ENCODE peak calls at places on chromosomes 1 and 21, in seven cellular contexts. One of them, this sample, is unnamed.

GRCh38 chr1:228999776-229000175 is 264.5 kb downstream of the RHOU start:
- DNase-seq in astrocyte of the spinal cord: no peak
- DNase-seq in HFF-Myc: no peak
- DNase-seq in psoas muscle: no peak
- DNase-seq in GM10248: no peak
- DNase-seq in cardiac fibroblast: no peak
- DNase-seq in dorsolateral prefrontal cortex: no peak
- DNase-seq in this sample: no peak

GRCh38 chr1:57195436-57195941 is 228.4 kb downstream of the DAB1 start:
- DNase-seq in astrocyte of the spinal cord: no peak
- DNase-seq in GM10248: no peak
- DNase-seq in psoas muscle: no peak
- DNase-seq in dorsolateral prefrontal cortex: no peak
- DNase-seq in HFF-Myc: no peak
- DNase-seq in cardiac fibroblast: no peak
- DNase-seq in this sample: no peak

GRCh38 chr21:42308161-42308913 is 6.9 kb downstream of the TFF3 start:
- DNase-seq in GM10248: no peak
- DNase-seq in dorsolateral prefrontal cortex: no peak
- DNase-seq in cardiac fibroblast: no peak
- DNase-seq in psoas muscle: no peak
- DNase-seq in astrocyte of the spinal cord: no peak
- DNase-seq in HFF-Myc: no peak
- DNase-seq in this sample: no peak

GRCh38 chr1:44217809-44218410 is 4.6 kb downstream of the DMAP1 start:
- DNase-seq in psoas muscle: peak
- DNase-seq in HFF-Myc: peak
- DNase-seq in astrocyte of the spinal cord: peak
- DNase-seq in GM10248: peak
- DNase-seq in dorsolateral prefrontal cortex: peak
- DNase-seq in cardiac fibroblast: peak
- DNase-seq in this sample: peak

GRCh38 chr1:157198619-157199420 is 60.6 kb upstream of the ETV3 start:
- DNase-seq in astrocyte of the spinal cord: no peak
- DNase-seq in psoas muscle: no peak
- DNase-seq in cardiac fibroblast: no peak
- DNase-seq in GM10248: no peak
- DNase-seq in HFF-Myc: no peak
- DNase-seq in dorsolateral prefrontal cortex: no peak
- DNase-seq in this sample: no peak

GRCh38 chr1:92995420-92996130 is 34.3 kb upstream of the DIPK1A start:
- DNase-seq in psoas muscle: no peak
- DNase-seq in cardiac fibroblast: no peak
- DNase-seq in GM10248: no peak
- DNase-seq in dorsolateral prefrontal cortex: no peak
- DNase-seq in HFF-Myc: no peak
- DNase-seq in astrocyte of the spinal cord: no peak
- DNase-seq in this sample: peak

GRCh38 chr1:151970641-151971040 is 23.0 kb downstream of the S100A10 start:
- DNase-seq in astrocyte of the spinal cord: no peak
- DNase-seq in GM10248: no peak
- DNase-seq in HFF-Myc: no peak
- DNase-seq in psoas muscle: no peak
- DNase-seq in cardiac fibroblast: peak
- DNase-seq in dorsolateral prefrontal cortex: no peak
- DNase-seq in this sample: no peak

GRCh38 chr1:38115251-38115650 is 68.7 kb upstream of the POU3F1 start:
- DNase-seq in dorsolateral prefrontal cortex: no peak
- DNase-seq in astrocyte of the spinal cord: no peak
- DNase-seq in HFF-Myc: no peak
- DNase-seq in cardiac fibroblast: no peak
- DNase-seq in GM10248: no peak
- DNase-seq in psoas muscle: no peak
- DNase-seq in this sample: no peak

GRCh38 chr1:178869114-178869697 is 1.7 kb downstream of the ANGPTL1 start:
- DNase-seq in psoas muscle: no peak
- DNase-seq in cardiac fibroblast: peak
- DNase-seq in dorsolateral prefrontal cortex: no peak
- DNase-seq in GM10248: no peak
- DNase-seq in HFF-Myc: no peak
- DNase-seq in astrocyte of the spinal cord: peak
- DNase-seq in this sample: peak

GRCh38 chr21:46124926-46125845 is 27.3 kb downstream of the COL6A2 start:
- DNase-seq in astrocyte of the spinal cord: no peak
- DNase-seq in GM10248: no peak
- DNase-seq in dorsolateral prefrontal cortex: peak
- DNase-seq in cardiac fibroblast: no peak
- DNase-seq in psoas muscle: peak
- DNase-seq in HFF-Myc: no peak
- DNase-seq in this sample: no peak

GRCh38 chr1:89890085-89890754 is 69.4 kb downstream of the LRRC8D start:
- DNase-seq in psoas muscle: no peak
- DNase-seq in HFF-Myc: no peak
- DNase-seq in dorsolateral prefrontal cortex: no peak
- DNase-seq in GM10248: no peak
- DNase-seq in astrocyte of the spinal cord: peak
- DNase-seq in cardiac fibroblast: peak
- DNase-seq in this sample: peak

GRCh38 chr1:10640079-10640578 is 156.3 kb downstream of the CASZ1 start:
- DNase-seq in GM10248: no peak
- DNase-seq in HFF-Myc: no peak
- DNase-seq in astrocyte of the spinal cord: no peak
- DNase-seq in cardiac fibroblast: no peak
- DNase-seq in psoas muscle: no peak
- DNase-seq in dorsolateral prefrontal cortex: no peak
- DNase-seq in this sample: no peak

GRCh38 chr1:188715566-188715965 is 1762.1 kb downstream of the BRINP3 start:
- DNase-seq in GM10248: no peak
- DNase-seq in HFF-Myc: no peak
- DNase-seq in cardiac fibroblast: no peak
- DNase-seq in psoas muscle: no peak
- DNase-seq in astrocyte of the spinal cord: no peak
- DNase-seq in dorsolateral prefrontal cortex: no peak
- DNase-seq in this sample: no peak

GRCh38 chr1:196976278-196976677 is 1.1 kb upstream of the CFHR5 start:
- DNase-seq in cardiac fibroblast: no peak
- DNase-seq in astrocyte of the spinal cord: no peak
- DNase-seq in HFF-Myc: no peak
- DNase-seq in GM10248: no peak
- DNase-seq in psoas muscle: no peak
- DNase-seq in dorsolateral prefrontal cortex: no peak
- DNase-seq in this sample: no peak

GRCh38 chr1:150049926-150050325 is 17.6 kb upstream of the VPS45 start:
- DNase-seq in cardiac fibroblast: no peak
- DNase-seq in GM10248: no peak
- DNase-seq in astrocyte of the spinal cord: no peak
- DNase-seq in psoas muscle: no peak
- DNase-seq in dorsolateral prefrontal cortex: no peak
- DNase-seq in HFF-Myc: no peak
- DNase-seq in this sample: no peak

GRCh38 chr1:161307892-161308638 is 1.7 kb downstream of the MPZ start:
- DNase-seq in psoas muscle: no peak
- DNase-seq in GM10248: no peak
- DNase-seq in cardiac fibroblast: peak
- DNase-seq in astrocyte of the spinal cord: no peak
- DNase-seq in HFF-Myc: no peak
- DNase-seq in dorsolateral prefrontal cortex: no peak
- DNase-seq in this sample: peak

GRCh38 chr1:172656576-172656975 is 2.3 kb upstream of the FASLG start:
- DNase-seq in astrocyte of the spinal cord: no peak
- DNase-seq in dorsolateral prefrontal cortex: no peak
- DNase-seq in cardiac fibroblast: no peak
- DNase-seq in GM10248: no peak
- DNase-seq in psoas muscle: no peak
- DNase-seq in HFF-Myc: no peak
- DNase-seq in this sample: no peak

GRCh38 chr1:26745191-26745590 is 42.6 kb upstream of the PIGV start:
- DNase-seq in astrocyte of the spinal cord: peak
- DNase-seq in psoas muscle: no peak
- DNase-seq in HFF-Myc: no peak
- DNase-seq in cardiac fibroblast: no peak
- DNase-seq in GM10248: no peak
- DNase-seq in dorsolateral prefrontal cortex: no peak
- DNase-seq in this sample: no peak

GRCh38 chr1:22750671-22751016 is 40.0 kb downstream of the EPHB2 start:
- DNase-seq in psoas muscle: no peak
- DNase-seq in HFF-Myc: no peak
- DNase-seq in astrocyte of the spinal cord: no peak
- DNase-seq in cardiac fibroblast: no peak
- DNase-seq in dorsolateral prefrontal cortex: no peak
- DNase-seq in GM10248: no peak
- DNase-seq in this sample: no peak

GRCh38 chr1:49333946-49334345 is 557.3 kb upstream of the BEND5 start:
- DNase-seq in HFF-Myc: no peak
- DNase-seq in GM10248: no peak
- DNase-seq in cardiac fibroblast: no peak
- DNase-seq in dorsolateral prefrontal cortex: no peak
- DNase-seq in astrocyte of the spinal cord: no peak
- DNase-seq in psoas muscle: no peak
- DNase-seq in this sample: no peak

GRCh38 chr1:115192200-115192767 is 103.0 kb upstream of the TSPAN2 start:
- DNase-seq in GM10248: no peak
- DNase-seq in HFF-Myc: no peak
- DNase-seq in dorsolateral prefrontal cortex: no peak
- DNase-seq in astrocyte of the spinal cord: no peak
- DNase-seq in psoas muscle: no peak
- DNase-seq in cardiac fibroblast: no peak
- DNase-seq in this sample: no peak

GRCh38 chr1:11576109-11576875 is 77.9 kb downstream of the FBXO2 start:
- DNase-seq in psoas muscle: no peak
- DNase-seq in cardiac fibroblast: no peak
- DNase-seq in astrocyte of the spinal cord: no peak
- DNase-seq in dorsolateral prefrontal cortex: no peak
- DNase-seq in HFF-Myc: no peak
- DNase-seq in GM10248: no peak
- DNase-seq in this sample: no peak

DNA sequence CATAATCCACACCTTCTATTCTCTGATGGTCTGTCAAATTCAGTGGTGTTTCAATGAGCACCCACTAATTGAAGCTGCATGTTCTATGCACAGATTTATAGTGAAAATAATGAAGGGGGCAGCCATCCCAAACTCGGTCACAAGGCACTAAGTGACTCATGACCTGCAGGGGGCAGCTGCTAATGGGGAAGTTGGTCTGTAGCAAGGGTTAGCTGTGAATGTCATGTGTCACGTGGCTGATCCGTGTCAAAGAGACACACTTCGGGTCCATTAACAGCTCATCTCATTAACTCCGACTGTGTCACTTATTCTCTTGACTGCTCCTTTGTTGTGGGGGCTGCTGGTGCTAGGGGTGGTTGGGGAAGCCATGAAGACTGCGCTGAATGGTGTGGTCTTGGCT is 306.6 kb downstream of the PCP4 start:
- DNase-seq in astrocyte of the spinal cord: no peak
- DNase-seq in dorsolateral prefrontal cortex: no peak
- DNase-seq in cardiac fibroblast: no peak
- DNase-seq in HFF-Myc: no peak
- DNase-seq in GM10248: no peak
- DNase-seq in psoas muscle: no peak
- DNase-seq in this sample: no peak
- TF ChIP-seq CTCF in astrocyte of the spinal cord: no peak
- TF ChIP-seq CTCF in dorsolateral prefrontal cortex: no peak
- TF ChIP-seq CTCF in cardiac fibroblast: no peak
- TF ChIP-seq CTCF in HFF-Myc: no peak
- TF ChIP-seq CTCF in GM10248: no peak
- TF ChIP-seq CTCF in psoas muscle: no peak
- TF ChIP-seq CTCF in this sample: no peak

DNA sequence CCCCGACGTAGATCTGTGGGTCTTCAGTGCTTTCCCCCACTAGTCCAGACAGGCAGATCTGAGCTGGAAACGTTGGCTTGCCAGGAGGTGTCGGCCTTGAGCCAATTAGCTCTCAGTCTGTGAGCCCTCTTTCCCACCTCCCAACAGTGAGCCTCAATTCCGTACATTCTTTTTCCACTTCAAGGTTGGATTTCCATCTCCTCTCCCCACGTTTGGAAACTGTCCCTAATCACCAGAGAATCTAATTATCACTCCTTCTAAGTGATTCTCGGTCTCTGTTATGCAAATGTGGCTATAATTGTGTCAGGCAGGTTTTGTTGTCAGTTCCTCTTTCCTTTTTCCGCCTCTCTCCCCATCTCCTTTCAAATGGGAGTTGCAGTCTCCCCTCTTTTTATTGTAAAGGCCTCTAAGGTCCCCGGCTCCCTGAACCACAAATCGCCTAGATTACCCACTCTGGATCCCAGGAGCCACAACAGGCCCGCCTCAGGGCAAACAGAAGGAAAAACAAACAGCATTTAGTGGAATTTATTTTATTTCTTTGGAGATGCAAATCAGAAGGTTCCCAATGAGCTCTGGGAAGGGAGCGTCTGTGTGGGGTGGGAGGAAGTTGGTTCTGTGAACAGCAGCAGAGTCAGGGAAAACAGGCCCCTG is 29.4 kb upstream of the LRRN2 start:
- DNase-seq in cardiac fibroblast: no peak
- DNase-seq in GM10248: peak
- DNase-seq in dorsolateral prefrontal cortex: no peak
- DNase-seq in astrocyte of the spinal cord: no peak
- DNase-seq in psoas muscle: no peak
- DNase-seq in HFF-Myc: no peak
- DNase-seq in this sample: no peak
- TF ChIP-seq CTCF in cardiac fibroblast: no peak
- TF ChIP-seq CTCF in GM10248: peak
- TF ChIP-seq CTCF in dorsolateral prefrontal cortex: no peak
- TF ChIP-seq CTCF in astrocyte of the spinal cord: no peak
- TF ChIP-seq CTCF in psoas muscle: no peak
- TF ChIP-seq CTCF in HFF-Myc: no peak
- TF ChIP-seq CTCF in this sample: no peak

GRCh38 chr1:247047702-247048101 is 30.9 kb downstream of the ZNF670 start:
- DNase-seq in dorsolateral prefrontal cortex: no peak
- DNase-seq in psoas muscle: no peak
- DNase-seq in HFF-Myc: no peak
- DNase-seq in cardiac fibroblast: no peak
- DNase-seq in GM10248: no peak
- DNase-seq in astrocyte of the spinal cord: no peak
- DNase-seq in this sample: no peak

GRCh38 chr1:247037483-247038320 is 29.8 kb upstream of the ZNF695 start:
- DNase-seq in cardiac fibroblast: peak
- DNase-seq in astrocyte of the spinal cord: no peak
- DNase-seq in dorsolateral prefrontal cortex: no peak
- DNase-seq in HFF-Myc: no peak
- DNase-seq in GM10248: no peak
- DNase-seq in psoas muscle: no peak
- DNase-seq in this sample: no peak

GRCh38 chr1:247047260-247047659 is 31.4 kb downstream of the ZNF670 start:
- DNase-seq in psoas muscle: no peak
- DNase-seq in astrocyte of the spinal cord: no peak
- DNase-seq in cardiac fibroblast: no peak
- DNase-seq in GM10248: no peak
- DNase-seq in dorsolateral prefrontal cortex: no peak
- DNase-seq in HFF-Myc: no peak
- DNase-seq in this sample: no peak

GRCh38 chr1:247043406-247043805 is 35.2 kb downstream of the ZNF670 start:
- DNase-seq in cardiac fibroblast: no peak
- DNase-seq in GM10248: no peak
- DNase-seq in dorsolateral prefrontal cortex: no peak
- DNase-seq in astrocyte of the spinal cord: no peak
- DNase-seq in HFF-Myc: no peak
- DNase-seq in psoas muscle: no peak
- DNase-seq in this sample: no peak
- TF ChIP-seq CTCF in cardiac fibroblast: no peak
- TF ChIP-seq CTCF in GM10248: peak
- TF ChIP-seq CTCF in dorsolateral prefrontal cortex: peak
- TF ChIP-seq CTCF in astrocyte of the spinal cord: no peak
- TF ChIP-seq CTCF in HFF-Myc: no peak
- TF ChIP-seq CTCF in psoas muscle: peak
- TF ChIP-seq CTCF in this sample: no peak

GRCh38 chr1:163412216-163412615 is 90.5 kb downstream of the NUF2 start:
- DNase-seq in HFF-Myc: no peak
- DNase-seq in astrocyte of the spinal cord: no peak
- DNase-seq in GM10248: no peak
- DNase-seq in cardiac fibroblast: no peak
- DNase-seq in psoas muscle: no peak
- DNase-seq in dorsolateral prefrontal cortex: no peak
- DNase-seq in this sample: no peak
- TF ChIP-seq CTCF in HFF-Myc: no peak
- TF ChIP-seq CTCF in astrocyte of the spinal cord: no peak
- TF ChIP-seq CTCF in GM10248: no peak
- TF ChIP-seq CTCF in cardiac fibroblast: no peak
- TF ChIP-seq CTCF in psoas muscle: no peak
- TF ChIP-seq CTCF in dorsolateral prefrontal cortex: no peak
- TF ChIP-seq CTCF in this sample: no peak

This sample was measured in fibroblast of pulmonary artery.